ENCODE peak calls at places on chromosomes 13 and 19, in five cellular contexts. M is dorsolateral prefrontal cortex, G is left lung, Y is D721Med, Q is amygdala. R is an unnamed sample.

GRCh38 chr19:5036733-5037681 is 68.1 kb downstream of the KDM4B start:
- DNase-seq in M (peak), G (no peak), Y (no peak), Q (peak), R (no peak)

GRCh38 chr19:49361438-49362047 is 673 bp downstream of the TEAD2 start:
- DNase-seq in M (no peak), G (peak), Y (no peak), Q (no peak), R (no peak)

GRCh38 chr13:41909524-41909923 is 51.4 kb downstream of the VWA8 start:
- DNase-seq in M (no peak), G (no peak), Y (no peak), Q (no peak), R (no peak)

GRCh38 chr19:17245535-17245984 is at the start of gene NR2F6:
- DNase-seq in M (no peak), G (no peak), Y (no peak), Q (no peak), R (no peak)

GRCh38 chr19:23992348-23992747 is 77.7 kb downstream of the ZNF726 start:
- DNase-seq in M (no peak), G (no peak), Y (no peak), Q (no peak), R (no peak)

GRCh38 chr19:53910170-53910518 is 1.1 kb downstream of the CACNG7 start:
- DNase-seq in M (no peak), G (no peak), Y (no peak), Q (no peak), R (no peak)

GRCh38 chr13:19959141-19959830 is 759 bp downstream of the ZMYM2 start:
- DNase-seq in M (peak), G (peak), Y (no peak), Q (peak), R (no peak)

GRCh38 chr19:5697890-5698634 is 8.0 kb downstream of the RPL36 start:
- DNase-seq in M (no peak), G (no peak), Y (no peak), Q (no peak), R (no peak)

GRCh38 chr13:51995677-51996551 is 15.3 kb downstream of the ATP7B start:
- DNase-seq in M (no peak), G (no peak), Y (no peak), Q (peak), R (no peak)

GRCh38 chr13:98285317-98285716 is 108.2 kb upstream of the RNF113B start:
- DNase-seq in M (no peak), G (no peak), Y (no peak), Q (no peak), R (no peak)

GRCh38 chr19:38596057-38596981 is 21.4 kb downstream of the MAP4K1 start:
- DNase-seq in M (peak), G (peak), Y (no peak), Q (no peak), R (no peak)

GRCh38 chr13:114167885-114168284 is 11.2 kb upstream of the CFAP97D2 start:
- DNase-seq in M (no peak), G (no peak), Y (no peak), Q (no peak), R (no peak)

GRCh38 chr19:47839913-47840312 is 18.2 kb downstream of the CRX start:
- DNase-seq in M (no peak), G (no peak), Y (no peak), Q (no peak), R (no peak)

GRCh38 chr19:40613669-40614594 is 12.8 kb downstream of the LTBP4 start:
- DNase-seq in M (no peak), G (peak), Y (peak), Q (no peak), R (peak)

GRCh38 chr13:110448230-110448629 is 113.3 kb downstream of the RAB20 start:
- DNase-seq in M (no peak), G (no peak), Y (no peak), Q (no peak), R (no peak)

GRCh38 chr19:37718357-37718756 is 1.2 kb downstream of the ZNF607 start:
- DNase-seq in M (no peak), G (no peak), Y (no peak), Q (no peak), R (no peak)

GRCh38 chr19:23956051-23956450 is 41.4 kb downstream of the ZNF726 start:
- DNase-seq in M (no peak), G (no peak), Y (no peak), Q (no peak), R (no peak)

GRCh38 chr19:49570138-49570856 is 10.1 kb downstream of the NOSIP start:
- DNase-seq in M (no peak), G (no peak), Y (peak), Q (no peak), R (peak)

GRCh38 chr13:65940720-65941119 is 1289.4 kb downstream of the PCDH9 start:
- DNase-seq in M (no peak), G (no peak), Y (no peak), Q (no peak), R (no peak)

GRCh38 chr13:97432232-97432916 is 1.6 kb upstream of the RAP2A start:
- DNase-seq in M (no peak), G (no peak), Y (no peak), Q (no peak), R (no peak)

GRCh38 chr13:113907637-113908617 is 44.1 kb upstream of the GAS6 start:
- DNase-seq in M (no peak), G (no peak), Y (no peak), Q (no peak), R (no peak)

GRCh38 chr13:85590231-85590931 is 208.8 kb downstream of the SLITRK6 start:
- DNase-seq in M (no peak), G (no peak), Y (no peak), Q (no peak), R (no peak)

GRCh38 chr19:5397804-5398692 is 57.2 kb upstream of the ZNRF4 start:
- DNase-seq in M (no peak), G (no peak), Y (no peak), Q (peak), R (no peak)

GRCh38 chr13:82688400-82688999 is 1193.8 kb downstream of the SLITRK1 start:
- DNase-seq in M (no peak), G (no peak), Y (no peak), Q (no peak), R (no peak)

GRCh38 chr13:43072394-43072793 is 49.0 kb downstream of the DNAJC15 start:
- DNase-seq in M (no peak), G (peak), Y (no peak), Q (no peak), R (no peak)

GRCh38 chr13:44243198-44243852 is 130.3 kb upstream of the SERP2 start:
- DNase-seq in M (peak), G (no peak), Y (no peak), Q (peak), R (no peak)

GRCh38 chr19:16449330-16449961 is 22.3 kb downstream of the EPS15L1 start:
- DNase-seq in M (no peak), G (no peak), Y (no peak), Q (no peak), R (no peak)

GRCh38 chr13:111521030-111521429 is 200.6 kb downstream of the TEX29 start:
- DNase-seq in M (peak), G (peak), Y (no peak), Q (no peak), R (no peak)

GRCh38 chr13:51341804-51342203 is 2.3 kb downstream of the SERPINE3 start:
- DNase-seq in M (no peak), G (no peak), Y (peak), Q (no peak), R (no peak)